ENCODE peak calls at places on chromosomes 1 and 21, in ten cellular contexts. H, G, E, A, M, I, D, N, P and R are unnamed samples.

GRCh38 chr1:3491291-3492246 is 37.1 kb downstream of the ARHGEF16 start:
- DNase-seq in I (peak), P (peak), E (peak), A (peak), M (peak), H (peak), G (peak), N (peak), D (peak), R (peak)

GRCh38 chr1:8540266-8540926 is 222.5 kb downstream of the SLC45A1 start:
- DNase-seq in D (peak), A (no peak), P (no peak), I (no peak), M (no peak), G (no peak), E (no peak), N (no peak), H (no peak), R (no peak)

GRCh38 chr1:202045699-202046098 is 35.3 kb downstream of the ELF3 start:
- DNase-seq in P (no peak), E (no peak), D (no peak), A (no peak), N (no peak), M (no peak), G (no peak), H (no peak), I (peak), R (no peak)

GRCh38 chr1:161962094-161962887 is 61.4 kb downstream of the OLFML2B start:
- DNase-seq in A (peak), D (peak), I (no peak), H (no peak), E (no peak), M (no peak), P (no peak), N (no peak), G (no peak), R (no peak)

GRCh38 chr1:230753586-230754251 is 6.5 kb downstream of the CAPN9 start:
- DNase-seq in I (peak), D (peak), A (no peak), P (no peak), G (peak), N (peak), M (no peak), E (no peak), H (no peak), R (no peak)

GRCh38 chr1:147243228-147243685 is 773 bp downstream of the CHD1L start:
- DNase-seq in H (no peak), N (peak), E (no peak), G (peak), P (no peak), M (no peak), D (peak), A (no peak), I (peak), R (no peak)

GRCh38 chr1:113998361-113998760 is 19.1 kb downstream of the OLFML3 start:
- DNase-seq in P (no peak), I (no peak), D (no peak), N (no peak), G (no peak), E (no peak), H (no peak), A (no peak), M (no peak), R (no peak)

GRCh38 chr1:88595355-88595754 is 88.7 kb upstream of the PKN2 start:
- DNase-seq in H (no peak), G (no peak), M (no peak), D (peak), I (no peak), P (no peak), E (peak), N (no peak), A (peak), R (no peak)

GRCh38 chr1:231446138-231446537 is 24.1 kb upstream of the EGLN1 start:
- DNase-seq in G (no peak), A (no peak), P (no peak), N (no peak), H (no peak), E (no peak), I (no peak), M (no peak), D (no peak), R (no peak)

GRCh38 chr21:27104749-27105439 is 138.0 kb upstream of the ADAMTS5 start:
- DNase-seq in D (no peak), M (no peak), G (no peak), A (peak), N (no peak), H (no peak), P (no peak), I (no peak), E (no peak), R (no peak)

GRCh38 chr1:178551940-178552339 is 39.0 kb downstream of the TEX35 start:
- DNase-seq in P (no peak), D (no peak), H (no peak), M (no peak), A (no peak), I (no peak), N (no peak), E (no peak), G (no peak), R (no peak)

GRCh38 chr1:178548108-178548507 is 35.2 kb downstream of the TEX35 start:
- DNase-seq in N (no peak), G (no peak), H (no peak), I (no peak), D (no peak), E (no peak), A (no peak), M (no peak), P (no peak), R (no peak)

GRCh38 chr1:178551307-178551706 is 38.4 kb downstream of the TEX35 start:
- DNase-seq in A (no peak), G (no peak), I (no peak), P (no peak), E (no peak), D (no peak), N (no peak), H (no peak), M (no peak), R (no peak)

DNA sequence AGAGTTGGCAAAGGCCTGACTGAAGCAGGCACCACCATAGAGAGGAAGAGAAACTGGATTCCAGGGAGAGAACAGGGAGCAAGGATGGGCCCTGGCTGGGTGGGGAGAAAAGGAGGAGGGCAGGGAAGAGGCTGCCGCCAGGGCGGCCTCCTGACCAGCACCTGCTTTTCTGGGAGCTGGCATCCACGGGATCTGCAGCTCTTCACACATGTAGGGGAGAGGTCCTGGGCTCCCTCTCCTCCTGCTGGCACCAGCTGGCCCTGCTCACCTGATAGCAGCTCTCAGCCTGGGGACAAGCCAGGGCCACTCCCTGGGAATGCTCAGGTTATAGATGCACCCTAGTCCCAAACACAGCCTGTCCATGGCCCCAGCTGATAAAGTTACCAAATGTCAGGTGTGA is 39.9 kb downstream of the TEX35 start:
- DNase-seq in G (no peak), N (no peak), D (no peak), M (no peak), A (no peak), E (no peak), I (no peak), H (no peak), P (no peak), R (no peak)
- H3K4me3 ChIP-seq in G (no peak), N (no peak), D (no peak), M (no peak), A (no peak), E (no peak), I (no peak), H (no peak), P (no peak), R (no peak)

DNA sequence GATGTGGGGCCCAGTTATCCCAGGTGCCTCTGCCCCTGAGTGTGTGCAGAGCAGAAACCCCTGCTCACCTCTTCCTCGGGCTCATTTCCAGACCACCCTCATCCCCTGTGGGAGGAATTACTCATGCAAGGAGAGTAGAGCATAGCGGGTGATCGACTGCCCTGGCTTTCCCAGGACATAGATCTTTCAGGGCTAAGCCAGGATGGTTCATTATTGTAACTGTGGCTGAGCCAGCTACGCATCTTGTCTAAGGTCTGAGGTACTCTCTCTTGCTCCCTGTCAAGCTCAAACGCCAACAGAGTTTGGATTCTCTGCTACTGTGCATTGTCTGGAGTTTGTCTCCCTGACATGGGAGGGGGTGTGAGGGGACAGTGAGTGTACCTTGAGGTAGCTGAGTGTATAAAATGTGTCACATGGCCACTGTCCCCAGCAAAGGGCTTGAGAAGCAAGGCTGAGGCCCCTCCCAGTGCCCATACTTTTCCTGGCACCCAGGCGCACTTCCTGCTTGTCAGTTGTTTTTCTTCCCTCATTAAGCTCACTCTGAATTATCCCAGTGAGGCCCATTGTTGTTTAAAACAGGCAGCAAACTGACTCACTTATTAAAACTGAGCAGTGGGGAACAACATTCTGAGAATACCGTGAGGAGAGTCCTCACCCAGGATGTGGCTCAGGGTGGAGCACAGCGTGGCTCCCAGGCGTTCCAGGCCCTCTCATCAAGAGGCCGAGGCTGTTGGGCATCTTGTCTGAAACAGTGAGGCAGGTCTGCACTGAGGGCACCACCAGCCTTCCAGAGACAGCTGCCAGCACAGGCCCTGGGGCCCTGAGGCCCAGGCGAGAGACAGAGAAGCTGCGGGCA is 92.9 kb downstream of the LAMC2 start:
- DNase-seq in G (no peak), E (peak), A (peak), D (peak), I (no peak), H (no peak), P (no peak), N (no peak), M (no peak), R (no peak)
- H3K27ac ChIP-seq in G (peak), E (peak), A (peak), D (peak), I (peak), H (no peak), P (no peak), N (peak), M (no peak), R (no peak)

GRCh38 chr1:155219592-155220031 is 11.1 kb downstream of the MTX1 start:
- DNase-seq in A (no peak), N (no peak), P (peak), E (no peak), H (peak), G (no peak), I (peak), M (no peak), D (no peak), R (no peak)
- H3K4me3 ChIP-seq in A (no peak), N (no peak), P (no peak), E (no peak), H (no peak), G (no peak), I (no peak), M (no peak), D (no peak), R (no peak)

GRCh38 chr1:209853677-209854076 is 25.9 kb downstream of the UTP25 start:
- DNase-seq in H (no peak), E (no peak), I (no peak), M (no peak), P (no peak), D (no peak), N (no peak), A (no peak), G (no peak), R (no peak)
- H3K27ac ChIP-seq in H (no peak), E (no peak), I (no peak), M (no peak), P (no peak), D (no peak), N (no peak), A (no peak), G (no peak), R (no peak)